ENCODE peak calls at places on chromosomes 3 and 15, in ten cellular contexts. F is astrocyte of the spinal cord; C is GM10248; W is GM06990; N is Peyer's patch; O is foreskin fibroblast; A is DND-41; K is ovary; E is fibroblast of pulmonary artery; H is CD4-positive, alpha-beta T cell. J is an unnamed sample.

GRCh38 chr3:39103791-39104552 is 3.5 kb downstream of the GORASP1 start:
- DNase-seq in F (no peak), C (no peak), W (no peak), N (no peak), O (no peak), A (no peak), K (no peak), E (no peak), H (no peak), J (no peak)

GRCh38 chr3:64141476-64141875 is 83.8 kb downstream of the PRICKLE2 start:
- DNase-seq in F (peak), C (no peak), W (no peak), N (no peak), O (peak), A (no peak), K (no peak), E (no peak), H (no peak), J (no peak)

GRCh38 chr15:82848201-82848993 is 39.0 kb downstream of the WHAMM start:
- DNase-seq in F (no peak), C (no peak), W (no peak), N (no peak), O (no peak), A (no peak), K (no peak), E (no peak), H (no peak), J (no peak)

GRCh38 chr15:86135030-86135429 is 55.4 kb downstream of the AGBL1 start:
- DNase-seq in F (no peak), C (no peak), W (no peak), N (no peak), O (no peak), A (no peak), K (no peak), E (no peak), H (no peak), J (no peak)

GRCh38 chr3:46845397-46845859 is 17.8 kb downstream of the MYL3 start:
- DNase-seq in F (peak), C (no peak), W (no peak), N (no peak), O (peak), A (peak), K (peak), E (peak), H (no peak), J (no peak)

GRCh38 chr15:57138260-57138895 is 219.9 kb downstream of the TCF12 start:
- DNase-seq in F (peak), C (peak), W (no peak), N (peak), O (peak), A (peak), K (no peak), E (peak), H (no peak), J (no peak)

GRCh38 chr3:45881031-45882022 is 5.0 kb upstream of the CCR9 start:
- DNase-seq in F (no peak), C (peak), W (peak), N (peak), O (no peak), A (peak), K (no peak), E (peak), H (peak), J (peak)

GRCh38 chr3:131551761-131552160 is 49.0 kb upstream of the MRPL3 start:
- DNase-seq in F (no peak), C (no peak), W (no peak), N (no peak), O (no peak), A (no peak), K (peak), E (peak), H (no peak), J (no peak)

GRCh38 chr15:66929843-66930242 is 135.6 kb upstream of the SMAD3 start:
- DNase-seq in F (no peak), C (no peak), W (no peak), N (no peak), O (no peak), A (no peak), K (no peak), E (no peak), H (no peak), J (no peak)

GRCh38 chr15:33737687-33738606 is 230.3 kb upstream of the CHRM5 start:
- DNase-seq in F (peak), C (peak), W (no peak), N (peak), O (no peak), A (peak), K (no peak), E (peak), H (no peak), J (no peak)

GRCh38 chr3:188021041-188021440 is 132.9 kb upstream of the LPP start:
- DNase-seq in F (no peak), C (no peak), W (no peak), N (no peak), O (no peak), A (no peak), K (no peak), E (peak), H (no peak), J (no peak)

GRCh38 chr3:127967296-127967695 is 52.3 kb downstream of the KBTBD12 start:
- DNase-seq in F (peak), C (no peak), W (no peak), N (no peak), O (no peak), A (no peak), K (no peak), E (no peak), H (no peak), J (no peak)

GRCh38 chr3:25047058-25047457 is 381.0 kb upstream of the RARB start:
- DNase-seq in F (no peak), C (no peak), W (no peak), N (no peak), O (no peak), A (no peak), K (no peak), E (peak), H (no peak), J (no peak)

GRCh38 chr15:70815604-70816003 is 38.4 kb downstream of the LARP6 start:
- DNase-seq in F (no peak), C (no peak), W (no peak), N (no peak), O (no peak), A (no peak), K (no peak), E (no peak), H (no peak), J (no peak)

GRCh38 chr3:46998121-46998851 is 18.8 kb downstream of the NBEAL2 start:
- DNase-seq in F (peak), C (peak), W (peak), N (peak), O (no peak), A (peak), K (no peak), E (peak), H (peak), J (peak)

GRCh38 chr3:128075516-128076464 is 23.6 kb downstream of the SEC61A1 start:
- DNase-seq in F (peak), C (peak), W (peak), N (peak), O (peak), A (no peak), K (peak), E (peak), H (peak), J (peak)

GRCh38 chr15:50257924-50258323 is 7.6 kb downstream of the HDC start:
- DNase-seq in F (peak), C (no peak), W (no peak), N (no peak), O (peak), A (no peak), K (no peak), E (peak), H (no peak), J (no peak)

DNA sequence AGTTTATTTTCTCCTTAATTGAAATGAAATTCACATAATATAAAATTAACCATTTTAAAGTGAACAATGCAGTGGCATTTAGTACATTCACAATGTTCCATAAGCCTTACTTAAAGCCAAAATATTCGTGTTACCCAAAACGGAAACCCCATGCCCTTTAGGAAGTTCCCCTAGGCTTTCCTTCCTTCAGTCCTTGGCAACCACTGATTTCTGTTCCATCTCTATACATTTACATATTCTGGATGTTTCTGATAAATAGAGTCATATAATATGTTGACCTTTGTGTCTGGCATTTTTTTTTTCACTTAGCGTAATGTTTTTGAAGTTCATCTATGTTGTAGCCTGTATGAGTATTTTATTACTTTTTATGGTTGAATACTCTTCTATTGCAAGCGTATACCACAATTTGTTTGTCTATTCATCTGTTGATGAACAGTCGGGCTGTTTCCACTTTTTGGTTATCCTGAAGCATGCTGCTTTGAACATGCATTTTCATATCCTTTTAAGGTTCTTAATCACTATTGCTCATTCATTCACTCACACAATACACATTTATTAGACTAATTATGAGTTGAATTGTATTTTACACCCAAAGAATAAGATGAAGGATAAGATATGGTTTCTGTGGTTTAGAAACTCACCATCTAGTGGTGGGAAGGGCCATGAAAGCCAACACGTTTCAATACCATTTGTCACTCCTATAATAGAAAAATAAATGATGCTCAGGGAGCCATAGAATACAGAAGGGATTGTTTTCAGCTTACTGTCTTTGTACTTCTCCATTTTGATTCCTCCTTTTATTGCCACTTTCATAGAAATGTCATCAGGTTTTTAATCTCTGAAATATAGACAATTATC is 408.2 kb upstream of the CBLB start:
- DNase-seq in F (no peak), C (no peak), W (no peak), N (no peak), O (no peak), A (no peak), K (no peak), E (no peak), H (no peak), J (no peak)
- TF ChIP-seq CTCF in F (no peak), C (no peak), W (no peak), N (no peak), O (no peak), A (no peak), K (no peak), E (no peak), H (no peak), J (no peak)

DNA sequence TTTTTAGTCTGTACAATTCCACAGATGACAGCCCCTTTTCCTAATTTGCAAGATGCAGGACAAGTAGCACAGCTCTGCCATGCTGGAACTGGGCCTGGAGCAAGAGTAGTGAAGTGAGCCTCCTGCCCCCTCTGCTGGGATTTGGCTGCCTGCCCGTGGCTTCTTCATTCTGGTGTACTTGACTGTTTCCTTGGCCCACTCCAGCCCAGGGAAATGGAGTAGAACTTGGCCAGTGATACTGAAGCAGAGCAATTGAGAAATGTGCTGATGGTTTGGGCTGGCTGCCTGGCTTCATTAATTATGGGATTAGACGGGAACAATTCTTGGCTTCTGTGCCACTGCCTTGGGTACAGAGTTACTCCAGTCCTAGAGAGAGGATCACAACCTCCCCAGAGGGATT is 2.8 kb downstream of the GPD1L start:
- DNase-seq in F (peak), C (no peak), W (no peak), N (peak), O (peak), A (no peak), K (peak), E (peak), H (no peak), J (no peak)
- TF ChIP-seq CTCF in F (no peak), C (no peak), W (no peak), N (no peak), O (no peak), A (peak), K (no peak), E (no peak), H (no peak), J (no peak)

DNA sequence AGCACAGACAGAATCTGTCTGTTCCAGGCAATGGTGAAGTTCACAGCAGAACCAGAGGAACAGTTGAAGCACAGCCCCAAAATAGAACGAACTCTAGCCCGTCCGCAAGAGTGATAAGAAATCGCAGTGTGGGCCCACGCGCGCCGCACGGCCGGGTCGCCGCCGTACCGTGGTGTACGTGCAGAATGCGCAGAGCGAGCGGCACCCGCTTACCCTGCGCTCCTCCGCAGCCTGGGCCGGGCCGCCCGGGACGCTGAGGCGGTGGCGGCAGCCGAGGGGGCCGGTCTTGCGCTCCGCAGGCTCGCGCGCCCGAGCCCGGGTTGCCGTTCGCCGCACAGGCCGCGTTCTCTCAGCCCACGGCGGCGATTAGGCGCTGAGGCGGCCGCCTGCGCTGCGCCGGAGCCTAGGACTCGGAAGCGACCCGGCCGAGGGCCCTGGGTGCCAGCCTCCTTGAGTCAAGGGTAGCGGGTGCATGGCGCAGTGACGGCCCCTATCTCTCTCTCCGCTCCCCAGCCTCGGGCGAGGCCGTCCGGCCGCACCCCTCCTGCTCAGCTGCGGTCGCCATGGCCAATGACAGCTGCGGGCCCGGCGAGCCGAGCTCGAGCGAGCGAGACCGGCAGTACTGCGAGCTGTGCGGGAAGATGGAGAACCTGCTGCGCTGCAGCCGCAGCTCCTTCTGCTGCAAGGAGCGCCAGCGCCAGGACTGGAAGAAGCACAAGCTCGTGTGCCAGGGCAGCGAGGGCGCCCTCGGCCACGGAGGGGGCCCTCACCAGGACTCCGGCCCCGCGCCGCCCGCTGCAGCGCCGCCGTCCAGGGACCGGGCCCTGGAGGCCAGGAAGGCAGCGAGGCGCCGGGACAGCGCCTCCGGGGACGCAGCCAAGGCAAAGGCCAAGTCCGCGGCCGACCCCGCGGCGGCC is 20.5 kb downstream of the WDR73 start:
- DNase-seq in F (peak), C (peak), W (peak), N (peak), O (peak), A (peak), K (peak), E (peak), H (peak), J (peak)
- TF ChIP-seq CTCF in F (no peak), C (no peak), W (no peak), N (no peak), O (no peak), A (no peak), K (no peak), E (no peak), H (no peak), J (no peak)

GRCh38 chr15:92399271-92399670 is 5.6 kb downstream of the ST8SIA2 start:
- DNase-seq in F (no peak), C (no peak), W (no peak), N (no peak), O (no peak), A (no peak), K (no peak), E (no peak), H (no peak), J (no peak)
- TF ChIP-seq CTCF in F (no peak), C (no peak), W (no peak), N (no peak), O (no peak), A (no peak), K (no peak), E (no peak), H (no peak), J (no peak)

GRCh38 chr3:30428251-30428650 is 178.2 kb upstream of the TGFBR2 start:
- DNase-seq in F (peak), C (no peak), W (no peak), N (no peak), O (peak), A (no peak), K (no peak), E (peak), H (no peak), J (no peak)
- TF ChIP-seq CTCF in F (no peak), C (no peak), W (no peak), N (no peak), O (no peak), A (no peak), K (no peak), E (no peak), H (no peak), J (no peak)

GRCh38 chr3:194685723-194686413 is at the start of gene FAM43A:
- DNase-seq in F (peak), C (peak), W (peak), N (peak), O (peak), A (no peak), K (peak), E (peak), H (peak), J (peak)
- TF ChIP-seq CTCF in F (peak), C (peak), W (peak), N (no peak), O (peak), A (no peak), K (peak), E (peak), H (no peak), J (no peak)

J was measured in natural killer cell.